ENCODE peak calls at places on chromosome 11, in nine cellular contexts. V is psoas muscle, Z is tibial artery, C is ovary, W is left ventricle myocardium inferior, L is mammary epithelial cell, E is cardiac muscle cell, H is dorsolateral prefrontal cortex, N is Caco-2. R is an unnamed sample.
A peak's percentile ranks its signal among the peaks of the same experiment; 100 is the strongest.

GRCh38 chr11:47863189-47863892 is 15.2 kb upstream of the NUP160 start:
- DNase-seq in V (no peak), Z (no peak), C (no peak), W (no peak), L (no peak), E (no peak), H (no peak), N (no peak), R (no peak)

GRCh38 chr11:131934006-131934405 is 563.6 kb downstream of the NTM start:
- DNase-seq in V (no peak), Z (no peak), C (no peak), W (no peak), L (no peak), E (no peak), H (no peak), N (no peak), R (no peak)

GRCh38 chr11:102306817-102307814 is 10.2 kb upstream of the BIRC3 start:
- DNase-seq in V (no peak), Z (no peak), C (no peak), W (no peak), L (no peak), E (no peak), H (no peak), N (no peak), R (no peak)

GRCh38 chr11:93287434-93287833 is 43.1 kb upstream of the DEUP1 start:
- DNase-seq in V (no peak), Z (no peak), C (no peak), W (no peak), L (no peak), E (no peak), H (no peak), N (no peak), R (no peak)

GRCh38 chr11:61951484-61952135 is 1.5 kb downstream of the BEST1 start:
- DNase-seq in V (no peak), Z (no peak), C (no peak), W (no peak), L (no peak), E (no peak), H (no peak), N (no peak), R (peak; percentile 25)

GRCh38 chr11:283405-284080 is 5.3 kb downstream of the NLRP6 start:
- DNase-seq in V (peak; percentile 8), Z (no peak), C (no peak), W (no peak), L (no peak), E (no peak), H (peak; percentile 14), N (peak; percentile 17), R (no peak)

GRCh38 chr11:56637500-56637899 is 4.7 kb downstream of the OR5AP2 start:
- DNase-seq in V (no peak), Z (no peak), C (no peak), W (no peak), L (no peak), E (no peak), H (no peak), N (no peak), R (no peak)

GRCh38 chr11:131924446-131925240 is 554.2 kb downstream of the NTM start:
- DNase-seq in V (no peak), Z (no peak), C (no peak), W (no peak), L (peak; percentile 35), E (no peak), H (no peak), N (no peak), R (no peak)

GRCh38 chr11:95435192-95435591 is 204.2 kb upstream of the SESN3 start:
- DNase-seq in V (no peak), Z (no peak), C (no peak), W (no peak), L (no peak), E (no peak), H (no peak), N (no peak), R (no peak)

GRCh38 chr11:61616443-61616842 is 35.6 kb upstream of the SYT7 start:
- DNase-seq in V (no peak), Z (no peak), C (no peak), W (no peak), L (peak; percentile 68), E (no peak), H (no peak), N (no peak), R (no peak)

GRCh38 chr11:69985654-69986420 is 92.3 kb upstream of the ANO1 start:
- DNase-seq in V (peak; percentile 43), Z (no peak), C (no peak), W (no peak), L (no peak), E (peak; percentile 23), H (no peak), N (no peak), R (peak; percentile 81)
- H3K4me3 ChIP-seq in V (peak overlapping the region; percentile 47), Z (peak overlapping the region; percentile 61), C (peak overlapping the region; percentile 21), W (peak overlapping the region; percentile 60), L (peak overlapping the region; percentile 67), E (peak overlapping the region; percentile 27), H (peak overlapping the region; percentile 23), N (no peak overlapping the region), R (no peak overlapping the region)

GRCh38 chr11:13354335-13354734 is 76.7 kb downstream of the BMAL1 start:
- DNase-seq in V (no peak), Z (no peak), C (no peak), W (no peak), L (no peak), E (peak; percentile 37), H (no peak), N (no peak), R (no peak)
- TF ChIP-seq CTCF in V (no peak), Z (peak; percentile 7), C (no peak), W (peak; percentile 10), L (peak; percentile 31), E (peak; percentile 49), H (no peak), N (peak; percentile 30), R (no peak)

GRCh38 chr11:69380451-69380901 is 86.5 kb downstream of the MYEOV start:
- DNase-seq in V (peak; percentile 25), Z (no peak), C (no peak), W (no peak), L (no peak), E (no peak), H (peak; percentile 40), N (no peak), R (peak; percentile 63)

GRCh38 chr11:69380921-69381581 is 87.1 kb downstream of the MYEOV start:
- DNase-seq in V (peak; percentile 42), Z (no peak), C (no peak), W (no peak), L (no peak), E (no peak), H (no peak), N (peak; percentile 38), R (peak; percentile 70)

GRCh38 chr11:69383372-69383771 is 89.4 kb downstream of the MYEOV start:
- DNase-seq in V (no peak), Z (no peak), C (no peak), W (no peak), L (no peak), E (no peak), H (no peak), N (peak; percentile 32), R (no peak)

GRCh38 chr11:69382131-69383128 is 88.5 kb downstream of the MYEOV start:
- DNase-seq in V (peak; percentile 64), Z (peak; percentile 51), C (peak; percentile 40), W (peak; percentile 57), L (no peak), E (no peak), H (peak; percentile 45), N (peak; percentile 94), R (peak; percentile 77)

DNA sequence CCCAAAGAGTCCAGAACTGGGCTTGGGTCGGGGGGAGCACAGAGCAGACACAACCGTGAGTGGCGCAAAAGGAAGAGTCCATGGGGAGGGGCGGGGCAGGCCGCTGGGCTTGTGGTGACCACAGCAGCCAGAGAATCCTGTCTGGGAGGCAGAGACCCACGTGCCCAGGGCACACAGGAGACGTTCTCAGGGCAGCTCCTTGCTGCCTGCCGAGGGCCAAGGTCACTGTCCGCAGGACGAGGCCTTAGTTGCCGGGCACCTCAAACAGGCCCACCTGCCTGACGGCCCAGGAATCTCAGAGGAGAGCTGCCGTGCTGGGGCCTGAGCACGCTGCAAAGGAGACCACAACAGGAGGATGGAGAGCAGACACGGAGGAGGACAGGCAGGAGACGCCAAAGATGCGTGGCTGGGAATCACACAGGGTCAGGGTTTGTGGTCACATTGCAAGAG is 87.8 kb downstream of the MYEOV start:
- DNase-seq in V (peak; percentile 42), Z (no peak), C (no peak), W (no peak), L (no peak), E (no peak), H (no peak), N (no peak), R (no peak)
- H3K4me3 ChIP-seq in V (no peak overlapping the region), Z (no peak overlapping the region), C (no peak overlapping the region), W (peak overlapping the region; percentile 33), L (no peak overlapping the region), E (no peak overlapping the region), H (no peak overlapping the region), N (peak overlapping the region; percentile 56), R (no peak overlapping the region)

GRCh38 chr11:64089493-64089892 is 53.8 kb downstream of the FLRT1 start:
- DNase-seq in V (no peak), Z (no peak), C (no peak), W (no peak), L (no peak), E (no peak), H (no peak), N (no peak), R (no peak)

GRCh38 chr11:64089027-64089360 is 53.3 kb downstream of the FLRT1 start:
- DNase-seq in V (no peak), Z (no peak), C (no peak), W (no peak), L (no peak), E (no peak), H (no peak), N (no peak), R (no peak)

GRCh38 chr11:64086263-64086938 is 50.7 kb downstream of the FLRT1 start:
- DNase-seq in V (peak; percentile 90), Z (no peak), C (peak; percentile 51), W (peak; percentile 64), L (no peak), E (no peak), H (no peak), N (no peak), R (no peak)

GRCh38 chr11:64089915-64090810 is 54.4 kb downstream of the FLRT1 start:
- DNase-seq in V (no peak), Z (no peak), C (no peak), W (no peak), L (no peak), E (no peak), H (no peak), N (no peak), R (no peak)

DNA sequence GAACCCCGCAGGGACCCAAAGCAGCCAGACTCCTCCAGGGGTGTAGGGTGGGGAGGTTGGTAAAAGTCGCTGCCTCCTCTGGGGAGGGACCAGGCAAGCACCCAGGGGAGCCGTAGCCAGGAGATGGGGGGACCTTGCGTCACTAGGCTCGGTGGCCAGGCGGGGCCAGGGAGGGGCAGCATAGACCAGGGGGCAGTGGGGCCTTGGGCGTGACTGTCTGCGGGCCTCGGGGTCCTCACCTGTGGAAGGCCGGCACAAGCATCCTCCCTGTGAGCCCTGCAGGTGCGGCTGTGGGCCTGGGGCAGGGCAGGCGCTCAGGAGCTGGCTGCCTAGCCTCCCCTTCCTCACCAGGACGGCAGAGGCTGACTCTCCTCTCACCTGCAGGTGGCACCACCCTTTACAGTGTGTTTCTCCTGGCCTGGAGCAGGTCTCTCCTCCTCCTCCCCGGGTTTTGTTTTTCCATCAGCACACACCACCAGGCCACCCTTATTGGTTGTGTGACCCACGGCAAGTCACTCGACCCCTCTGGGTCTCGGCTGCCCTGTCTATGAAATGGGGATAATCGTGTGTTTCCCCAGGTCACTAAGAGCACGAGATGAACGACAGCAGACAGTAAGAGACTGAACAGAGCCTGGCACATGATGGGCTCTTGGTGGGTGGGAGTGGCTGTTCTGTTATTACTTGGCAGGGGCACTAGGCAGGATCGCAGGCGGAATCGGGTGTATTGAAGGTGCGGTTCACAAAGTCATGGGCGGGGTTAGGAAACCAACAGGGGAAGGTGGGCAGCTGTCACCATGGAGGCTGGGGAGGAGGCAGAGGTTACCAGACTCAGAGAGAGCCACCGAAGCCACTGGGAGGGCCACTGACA is 52.7 kb downstream of the FLRT1 start:
- DNase-seq in V (no peak), Z (no peak), C (no peak), W (no peak), L (no peak), E (peak; percentile 47), H (no peak), N (no peak), R (no peak)
- TF ChIP-seq CTCF in V (no peak), Z (no peak), C (no peak), W (no peak), L (peak; percentile 21), E (peak; percentile 14), H (no peak), N (peak; percentile 57), R (no peak)